ENCODE peak calls at places on chromosomes 2 and 18, in seven cellular contexts. V is astrocyte, K is PC-3, M is psoas muscle, H is upper lobe of right lung, J is fibroblast of lung, Z is endothelial cell of umbilical vein. R is an unnamed sample. For H3K36me3, the result is how much of the 10 kb centered on the place peaks cover.

GRCh38 chr2:178825183-178825582 is 18.0 kb upstream of the TTN start:
- DNase-seq in V (peak), K (peak), M (no peak), H (no peak), J (peak), Z (peak), R (no peak)

GRCh38 chr18:76822510-76823165 is at the start of gene ZNF236:
- DNase-seq in V (peak), K (peak), M (peak), H (peak), J (peak), Z (peak), R (peak)

GRCh38 chr2:170229744-170230143 is 51.8 kb downstream of the MYO3B start:
- DNase-seq in V (no peak), K (no peak), M (no peak), H (no peak), J (no peak), Z (no peak), R (no peak)

GRCh38 chr2:177783835-177784448 is 288.6 kb downstream of the PDE11A start:
- DNase-seq in V (peak), K (peak), M (no peak), H (no peak), J (peak), Z (no peak), R (no peak)

GRCh38 chr2:46230115-46230571 is 67.1 kb upstream of the EPAS1 start:
- DNase-seq in V (no peak), K (no peak), M (peak), H (peak), J (peak), Z (no peak), R (no peak)

GRCh38 chr2:177894546-177894945 is 178.0 kb downstream of the PDE11A start:
- DNase-seq in V (peak), K (no peak), M (no peak), H (no peak), J (peak), Z (no peak), R (no peak)

GRCh38 chr2:60998628-60999545 is 18.6 kb upstream of the PEX13 start:
- DNase-seq in V (no peak), K (peak), M (no peak), H (no peak), J (peak), Z (peak), R (no peak)

GRCh38 chr2:214034417-214034816 is 376.4 kb upstream of the VWC2L start:
- DNase-seq in V (no peak), K (no peak), M (no peak), H (no peak), J (no peak), Z (no peak), R (no peak)

GRCh38 chr18:41524674-41525470 is 430.2 kb upstream of the PIK3C3 start:
- DNase-seq in V (no peak), K (no peak), M (no peak), H (no peak), J (no peak), Z (no peak), R (no peak)

GRCh38 chr2:199977984-199978415 is 22.6 kb downstream of the MAIP1 start:
- DNase-seq in V (peak), K (peak), M (no peak), H (no peak), J (peak), Z (peak), R (no peak)

GRCh38 chr18:6328624-6329016 is 86.1 kb downstream of the L3MBTL4 start:
- DNase-seq in V (no peak), K (peak), M (no peak), H (no peak), J (no peak), Z (no peak), R (no peak)

GRCh38 chr2:191176801-191177438 is 26.1 kb upstream of the STAT4 start:
- DNase-seq in V (no peak), K (peak), M (no peak), H (no peak), J (no peak), Z (no peak), R (no peak)
- TF ChIP-seq CTCF in V (no peak), K (no peak), M (no peak), H (no peak), J (no peak), Z (no peak), R (no peak)

GRCh38 chr2:74092236-74092635 is 55.5 kb downstream of the BOLA3 start:
- DNase-seq in V (no peak), K (no peak), M (no peak), H (no peak), J (peak), Z (no peak), R (no peak)
- H3K36me3 ChIP-seq in V (under half), K (under half), M (half or more), H (half or more), J (under half), Z (under half), R (under half)

DNA sequence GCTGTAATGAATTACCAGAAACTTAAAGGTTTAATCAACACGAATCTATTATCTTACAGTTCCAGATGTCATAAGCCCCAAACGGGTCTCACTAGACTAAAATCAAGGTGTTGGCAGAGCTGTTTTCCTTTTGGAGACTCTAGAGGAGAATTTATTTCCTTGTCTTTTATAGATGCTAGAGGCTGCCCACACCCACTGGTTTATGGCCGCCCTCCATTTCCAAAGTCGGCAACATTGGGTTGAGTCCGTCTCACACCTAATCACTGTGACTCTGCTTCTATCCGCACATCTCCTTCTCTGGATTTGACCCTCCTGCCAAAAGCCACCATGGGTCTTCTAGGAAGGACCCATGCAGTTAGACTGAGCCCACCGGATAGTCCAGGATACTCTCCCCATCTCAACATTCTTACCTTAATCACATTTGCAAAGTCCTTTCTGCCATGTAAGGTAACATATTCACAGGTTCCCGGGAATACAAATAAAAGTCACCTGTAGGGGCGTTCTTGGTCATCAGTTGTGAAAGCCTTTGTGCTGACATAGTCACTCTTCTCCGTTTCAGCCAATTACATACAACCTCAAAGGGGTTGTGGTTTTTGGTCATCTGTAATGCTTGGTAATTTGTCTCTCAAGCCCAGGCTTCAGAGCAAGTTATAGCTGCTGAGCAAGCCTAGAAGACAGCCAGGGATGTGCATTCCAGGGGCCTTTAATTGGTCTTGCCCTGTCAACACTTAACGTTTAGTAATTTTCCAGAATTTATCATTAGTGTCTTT is 179.4 kb downstream of the ANTXR1 start:
- DNase-seq in V (peak), K (no peak), M (no peak), H (no peak), J (peak), Z (no peak), R (no peak)
- TF ChIP-seq CTCF in V (no peak), K (no peak), M (no peak), H (no peak), J (no peak), Z (no peak), R (no peak)

DNA sequence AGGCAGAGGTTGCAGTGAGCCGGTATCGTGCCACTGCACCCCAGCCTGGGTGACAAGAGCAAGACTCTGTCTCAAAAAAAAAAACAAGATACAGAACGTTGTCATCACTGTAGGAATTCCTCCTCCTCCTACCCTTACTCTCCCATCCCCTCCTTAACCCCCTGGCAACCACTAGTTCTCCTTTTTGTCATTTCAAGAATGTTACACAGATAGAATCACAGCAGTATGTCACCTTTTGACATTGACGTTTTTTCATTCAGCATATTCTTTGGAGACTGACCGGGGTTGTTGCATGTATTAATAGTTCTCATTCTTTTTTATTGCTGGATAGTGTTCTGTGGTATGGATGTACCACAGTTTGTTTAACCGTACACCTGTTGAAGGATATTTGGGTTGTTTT is 32.4 kb downstream of the TTLL4 start:
- DNase-seq in V (no peak), K (no peak), M (no peak), H (no peak), J (no peak), Z (no peak), R (no peak)
- H3K36me3 ChIP-seq in V (under half), K (under half), M (half or more), H (half or more), J (under half), Z (under half), R (under half)

DNA sequence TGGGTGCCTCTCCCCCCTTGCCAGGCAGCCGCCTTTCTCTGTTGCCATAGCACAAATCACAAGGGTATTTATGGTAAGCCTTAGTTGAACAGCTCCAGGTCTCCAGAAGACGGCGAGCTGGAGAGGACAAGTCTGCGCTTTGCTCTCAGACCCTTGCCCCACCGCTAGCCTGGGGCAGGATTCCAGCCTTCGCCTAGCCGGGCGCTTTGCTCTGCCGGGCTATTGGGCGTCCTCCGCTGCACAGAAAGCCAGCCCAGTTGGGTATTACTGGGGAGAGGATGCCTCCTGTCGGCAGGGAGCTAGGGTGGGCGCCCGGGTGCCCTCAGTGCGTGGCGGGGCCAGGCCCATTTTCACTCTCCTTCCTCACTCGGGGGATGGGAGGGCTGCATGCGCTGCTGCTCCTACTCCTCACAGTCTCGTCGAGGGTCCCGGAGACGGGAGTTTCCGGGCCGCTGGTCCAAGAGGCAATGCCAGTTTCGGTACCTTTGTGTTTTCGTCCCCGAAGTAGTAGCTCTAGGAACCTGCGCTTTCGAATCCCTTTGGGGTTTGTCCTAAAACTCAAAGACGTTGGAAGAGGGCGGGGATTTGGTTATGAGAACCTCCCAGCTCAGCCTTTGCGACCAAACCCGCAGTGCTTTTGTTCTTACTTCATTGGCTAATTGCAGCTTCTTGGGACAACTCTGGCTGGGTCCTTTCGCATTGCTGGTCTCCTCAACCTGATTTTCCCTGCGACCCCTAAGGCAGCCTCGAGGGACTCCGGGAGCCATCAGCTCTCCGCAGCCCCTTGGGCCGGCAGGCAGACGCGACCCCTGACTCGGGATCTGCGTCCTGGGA is 3.6 kb upstream of the DLX2 start:
- DNase-seq in V (no peak), K (peak), M (peak), H (no peak), J (peak), Z (peak), R (no peak)
- TF ChIP-seq CTCF in V (peak), K (peak), M (peak), H (peak), J (peak), Z (peak), R (no peak)

DNA sequence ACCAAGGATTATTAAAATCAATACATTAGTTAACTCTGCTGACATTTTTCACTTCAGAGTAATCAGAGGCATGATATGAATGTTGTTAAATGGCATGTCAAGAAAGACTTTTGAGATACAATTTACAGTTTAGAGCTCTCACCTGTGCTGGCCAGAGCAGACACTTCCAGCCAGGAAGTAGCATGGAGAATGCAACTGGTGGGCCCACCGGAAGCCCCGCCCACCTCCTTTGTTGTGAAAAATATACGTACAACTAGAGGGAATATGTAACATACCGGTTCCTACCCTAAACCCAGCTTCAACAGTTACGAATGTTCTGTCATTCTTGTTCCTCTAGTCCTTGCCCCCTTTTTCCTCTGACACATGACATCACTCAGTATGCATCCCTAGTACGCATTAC is 70.3 kb upstream of the ITM2C start:
- DNase-seq in V (no peak), K (peak), M (no peak), H (no peak), J (peak), Z (no peak), R (no peak)
- H3K36me3 ChIP-seq in V (under half), K (under half), M (under half), H (under half), J (under half), Z (under half), R (under half)

DNA sequence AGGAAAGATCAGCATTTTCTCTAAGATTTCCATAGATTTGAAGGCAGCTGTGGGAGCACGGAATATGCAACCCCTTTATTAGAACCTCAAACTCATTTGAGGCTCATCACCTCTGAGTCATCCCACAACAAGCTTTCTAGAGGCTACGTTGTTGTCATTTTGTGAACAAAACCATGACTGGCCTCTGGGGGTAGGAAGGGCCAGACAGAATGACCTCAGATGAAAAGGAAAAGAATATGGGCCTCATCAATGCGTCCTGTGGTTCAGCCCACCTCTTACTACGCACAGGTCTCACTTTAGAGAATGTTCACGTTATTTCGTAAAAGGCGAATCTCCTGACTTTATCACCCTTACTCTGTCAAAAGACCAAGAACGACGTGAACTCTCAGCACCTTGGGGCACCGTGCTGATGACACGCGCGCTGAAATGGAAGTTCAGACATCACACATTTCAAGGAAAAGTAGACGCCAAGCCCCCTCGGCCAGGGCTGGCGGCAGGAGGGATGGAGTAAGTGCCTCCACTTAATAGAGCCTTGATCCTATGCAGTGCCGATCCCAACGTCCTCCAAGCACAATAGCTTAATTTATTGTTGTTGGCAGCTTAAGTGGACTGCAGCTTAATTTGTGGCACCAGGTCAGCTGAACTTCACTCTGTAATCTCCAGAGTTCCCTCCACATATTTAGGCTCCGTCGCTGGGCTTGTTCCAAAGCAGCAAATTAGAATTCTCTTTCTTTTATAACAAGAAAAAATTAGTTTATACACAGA is 208.3 kb downstream of the EIPR1 start:
- DNase-seq in V (peak), K (peak), M (peak), H (peak), J (peak), Z (peak), R (no peak)
- TF ChIP-seq CTCF in V (no peak), K (no peak), M (no peak), H (no peak), J (no peak), Z (no peak), R (no peak)

DNA sequence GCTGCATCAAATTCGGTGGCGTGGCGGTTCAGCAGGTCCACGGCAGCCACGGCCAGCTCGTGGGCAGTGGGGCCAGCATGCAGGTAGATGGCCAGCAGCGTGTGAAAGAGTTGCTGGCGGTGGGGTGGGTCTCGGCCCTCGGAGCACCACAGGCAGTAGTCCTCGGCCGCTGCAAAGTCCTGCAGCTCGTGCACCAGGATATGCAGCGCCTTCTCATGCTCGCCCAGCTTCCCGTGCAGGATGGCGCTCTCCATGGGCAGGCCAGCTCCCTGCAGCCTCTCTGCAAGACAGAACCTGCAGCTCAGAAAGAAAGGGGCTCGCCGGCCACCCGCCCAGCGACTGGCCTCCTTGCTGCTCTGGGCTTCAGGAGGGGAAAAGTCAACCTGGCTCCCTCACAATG is 27.9 kb downstream of the GPR45 start:
- DNase-seq in V (no peak), K (no peak), M (no peak), H (no peak), J (no peak), Z (no peak), R (no peak)
- H3K36me3 ChIP-seq in V (under half), K (under half), M (half or more), H (half or more), J (under half), Z (half or more), R (under half)

DNA sequence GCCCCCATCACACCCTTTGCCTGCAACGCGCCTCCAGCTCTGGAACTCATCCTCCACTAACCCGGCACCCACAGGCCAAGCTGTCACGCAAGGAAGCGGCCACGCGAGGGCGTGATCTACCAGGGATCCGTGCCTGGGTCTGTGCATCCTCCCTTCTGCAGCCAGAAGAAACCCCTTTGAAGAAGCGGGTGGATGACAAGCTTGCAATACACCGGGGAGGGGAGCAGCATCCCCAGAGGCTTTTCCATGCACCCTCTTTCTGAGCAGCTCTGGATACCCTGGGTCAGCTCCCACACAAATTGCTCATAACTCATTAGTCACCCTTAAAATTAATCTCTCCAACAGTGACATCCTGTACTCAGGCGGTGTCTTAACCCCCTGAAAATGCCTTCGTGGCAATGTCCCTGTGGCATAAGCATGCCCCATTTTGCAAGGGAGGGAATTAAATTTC is 47.6 kb downstream of the PDCL3 start:
- DNase-seq in V (peak), K (peak), M (peak), H (peak), J (peak), Z (peak), R (peak)
- TF ChIP-seq CTCF in V (peak), K (peak), M (peak), H (peak), J (peak), Z (peak), R (peak)

GRCh38 chr2:190981733-190982132 is 32.2 kb downstream of the STAT1 start:
- DNase-seq in V (no peak), K (no peak), M (no peak), H (no peak), J (no peak), Z (no peak), R (no peak)

GRCh38 chr2:190980630-190981214 is 33.2 kb downstream of the STAT1 start:
- DNase-seq in V (no peak), K (no peak), M (no peak), H (no peak), J (no peak), Z (no peak), R (no peak)

GRCh38 chr2:190984595-190984994 is 29.4 kb downstream of the STAT1 start:
- DNase-seq in V (peak), K (peak), M (no peak), H (no peak), J (peak), Z (peak), R (no peak)

GRCh38 chr2:190979906-190980629 is 33.9 kb downstream of the STAT1 start:
- DNase-seq in V (peak), K (peak), M (peak), H (peak), J (peak), Z (peak), R (peak)

GRCh38 chr2:190982263-190983034 is 31.5 kb downstream of the STAT1 start:
- DNase-seq in V (no peak), K (no peak), M (no peak), H (no peak), J (no peak), Z (no peak), R (no peak)
- H3K36me3 ChIP-seq in V (half or more), K (half or more), M (half or more), H (half or more), J (under half), Z (under half), R (under half)

R was measured in uterus.